ENCODE peak calls at places on chromosomes 16 and 17, in nine cellular contexts. O, C, G, P, I, X, Z, N and Q are unnamed samples.

GRCh38 chr17:36485805-36486203 is 677 bp upstream of the ZNHIT3 start:
- DNase-seq in O (no peak), C (no peak), G (no peak), P (no peak), I (no peak), X (no peak), Z (no peak), N (no peak), Q (no peak)

GRCh38 chr16:69890114-69890890 is 60.8 kb upstream of the CLEC18A start:
- DNase-seq in O (no peak), C (no peak), G (no peak), P (peak; percentile 18), I (no peak), X (no peak), Z (no peak), N (peak; percentile 63), Q (no peak)

GRCh38 chr16:87560428-87561199 is 41.7 kb upstream of the JPH3 start:
- DNase-seq in O (peak; percentile 27), C (peak; percentile 11), G (peak; percentile 40), P (no peak), I (peak; percentile 51), X (peak; percentile 67), Z (no peak), N (peak; percentile 57), Q (peak; percentile 74)

GRCh38 chr16:22898874-22899348 is 84.9 kb downstream of the HS3ST2 start:
- DNase-seq in O (no peak), C (peak; percentile 17), G (peak; percentile 75), P (peak; percentile 51), I (peak; percentile 58), X (peak; percentile 62), Z (peak; percentile 14), N (peak; percentile 75), Q (peak; percentile 55)

GRCh38 chr16:30335598-30336474 is 19.3 kb downstream of the CD2BP2 start:
- DNase-seq in O (peak; percentile 46), C (no peak), G (peak; percentile 64), P (no peak), I (peak; percentile 61), X (peak; percentile 63), Z (no peak), N (peak; percentile 56), Q (peak; percentile 52)

GRCh38 chr16:75225678-75226515 is 7.1 kb downstream of the CTRB1 start:
- DNase-seq in O (no peak), C (no peak), G (no peak), P (no peak), I (no peak), X (no peak), Z (no peak), N (peak; percentile 41), Q (no peak)

GRCh38 chr16:70747703-70748631 is 53.0 kb downstream of the VAC14 start:
- DNase-seq in O (peak; percentile 36), C (no peak), G (peak; percentile 93), P (no peak), I (no peak), X (peak; percentile 94), Z (no peak), N (no peak), Q (peak; percentile 17)

GRCh38 chr16:4172070-4172469 is 55.8 kb upstream of the ADCY9 start:
- DNase-seq in O (no peak), C (no peak), G (no peak), P (no peak), I (peak; percentile 82), X (no peak), Z (no peak), N (no peak), Q (no peak)

GRCh38 chr17:8479431-8479947 is 43.8 kb downstream of the NDEL1 start:
- DNase-seq in O (no peak), C (no peak), G (no peak), P (no peak), I (peak; percentile 16), X (no peak), Z (no peak), N (peak; percentile 43), Q (no peak)

GRCh38 chr16:11225677-11226549 is 30.1 kb downstream of the SOCS1 start:
- DNase-seq in O (no peak), C (no peak), G (no peak), P (no peak), I (no peak), X (no peak), Z (no peak), N (no peak), Q (no peak)

GRCh38 chr17:69878661-69879060 is 196.4 kb upstream of the KCNJ16 start:
- DNase-seq in O (no peak), C (no peak), G (no peak), P (no peak), I (peak; percentile 37), X (no peak), Z (no peak), N (no peak), Q (no peak)

GRCh38 chr17:58840820-58841612 is 85.4 kb downstream of the PPM1E start:
- DNase-seq in O (no peak), C (no peak), G (no peak), P (no peak), I (peak; percentile 3), X (no peak), Z (no peak), N (no peak), Q (no peak)

GRCh38 chr17:3594056-3594810 is 15.0 kb downstream of the TRPV1 start:
- DNase-seq in O (no peak), C (no peak), G (no peak), P (no peak), I (peak; percentile 29), X (peak; percentile 91), Z (no peak), N (peak; percentile 62), Q (no peak)